ENCODE peak calls at places on chromosomes 3 and 15, in eight cellular contexts. One of them, this sample, is unnamed.

GRCh38 chr15:47788685-47789084 is 71.4 kb downstream of the SEMA6D start:
- DNase-seq in neural progenitor cell: no peak
- DNase-seq in HL-60: no peak
- DNase-seq in brain microvascular endothelial cell: no peak
- DNase-seq in IMR-90: no peak
- DNase-seq in psoas muscle: no peak
- DNase-seq in left ventricle myocardium inferior: no peak
- DNase-seq in heart left ventricle: no peak
- DNase-seq in this sample: no peak

GRCh38 chr15:58933311-58934113 is at the start of gene SLTM:
- DNase-seq in neural progenitor cell: peak
- DNase-seq in HL-60: peak
- DNase-seq in brain microvascular endothelial cell: peak
- DNase-seq in IMR-90: peak
- DNase-seq in psoas muscle: peak
- DNase-seq in left ventricle myocardium inferior: peak
- DNase-seq in heart left ventricle: peak
- DNase-seq in this sample: peak

GRCh38 chr3:128723477-128723876 is 2.5 kb upstream of the RAB7A start:
- DNase-seq in neural progenitor cell: no peak
- DNase-seq in HL-60: no peak
- DNase-seq in brain microvascular endothelial cell: no peak
- DNase-seq in IMR-90: no peak
- DNase-seq in psoas muscle: no peak
- DNase-seq in left ventricle myocardium inferior: no peak
- DNase-seq in heart left ventricle: no peak
- DNase-seq in this sample: no peak

GRCh38 chr3:51955893-51956770 is 951 bp downstream of the GPR62 start:
- DNase-seq in neural progenitor cell: peak
- DNase-seq in HL-60: peak
- DNase-seq in brain microvascular endothelial cell: no peak
- DNase-seq in IMR-90: no peak
- DNase-seq in psoas muscle: peak
- DNase-seq in left ventricle myocardium inferior: peak
- DNase-seq in heart left ventricle: peak
- DNase-seq in this sample: peak

GRCh38 chr15:42674472-42674871 is 62.5 kb downstream of the CDAN1 start:
- DNase-seq in neural progenitor cell: no peak
- DNase-seq in HL-60: no peak
- DNase-seq in brain microvascular endothelial cell: no peak
- DNase-seq in IMR-90: no peak
- DNase-seq in psoas muscle: no peak
- DNase-seq in left ventricle myocardium inferior: no peak
- DNase-seq in heart left ventricle: no peak
- DNase-seq in this sample: no peak

GRCh38 chr3:99639579-99639978 is 1.2 kb downstream of the COL8A1 start:
- DNase-seq in neural progenitor cell: no peak
- DNase-seq in HL-60: no peak
- DNase-seq in brain microvascular endothelial cell: no peak
- DNase-seq in IMR-90: peak
- DNase-seq in psoas muscle: no peak
- DNase-seq in left ventricle myocardium inferior: no peak
- DNase-seq in heart left ventricle: no peak
- DNase-seq in this sample: no peak

GRCh38 chr3:139264375-139264774 is 79.4 kb upstream of the MRPS22 start:
- DNase-seq in neural progenitor cell: no peak
- DNase-seq in HL-60: no peak
- DNase-seq in brain microvascular endothelial cell: no peak
- DNase-seq in IMR-90: no peak
- DNase-seq in psoas muscle: no peak
- DNase-seq in left ventricle myocardium inferior: no peak
- DNase-seq in heart left ventricle: no peak
- DNase-seq in this sample: no peak

GRCh38 chr15:41493205-41493901 is at the start of gene ITPKA:
- DNase-seq in neural progenitor cell: peak
- DNase-seq in HL-60: peak
- DNase-seq in brain microvascular endothelial cell: peak
- DNase-seq in IMR-90: peak
- DNase-seq in psoas muscle: peak
- DNase-seq in left ventricle myocardium inferior: peak
- DNase-seq in heart left ventricle: peak
- DNase-seq in this sample: peak

GRCh38 chr15:90744759-90745402 is 27.7 kb downstream of the BLM start:
- DNase-seq in neural progenitor cell: no peak
- DNase-seq in HL-60: no peak
- DNase-seq in brain microvascular endothelial cell: no peak
- DNase-seq in IMR-90: no peak
- DNase-seq in psoas muscle: no peak
- DNase-seq in left ventricle myocardium inferior: no peak
- DNase-seq in heart left ventricle: no peak
- DNase-seq in this sample: no peak

GRCh38 chr3:117540583-117540982 is 831.0 kb downstream of the TUSC7 start:
- DNase-seq in neural progenitor cell: no peak
- DNase-seq in HL-60: no peak
- DNase-seq in brain microvascular endothelial cell: no peak
- DNase-seq in IMR-90: peak
- DNase-seq in psoas muscle: no peak
- DNase-seq in left ventricle myocardium inferior: no peak
- DNase-seq in heart left ventricle: no peak
- DNase-seq in this sample: no peak

GRCh38 chr3:116285781-116286180 is 159.5 kb downstream of the LSAMP start:
- DNase-seq in neural progenitor cell: peak
- DNase-seq in HL-60: no peak
- DNase-seq in brain microvascular endothelial cell: no peak
- DNase-seq in IMR-90: no peak
- DNase-seq in psoas muscle: no peak
- DNase-seq in left ventricle myocardium inferior: no peak
- DNase-seq in heart left ventricle: no peak
- DNase-seq in this sample: no peak

GRCh38 chr15:79403501-79403900 is 28.6 kb upstream of the MINAR1 start:
- DNase-seq in neural progenitor cell: no peak
- DNase-seq in HL-60: no peak
- DNase-seq in brain microvascular endothelial cell: no peak
- DNase-seq in IMR-90: peak
- DNase-seq in psoas muscle: no peak
- DNase-seq in left ventricle myocardium inferior: no peak
- DNase-seq in heart left ventricle: no peak
- DNase-seq in this sample: no peak

GRCh38 chr3:192921793-192922192 is 4.1 kb upstream of the MB21D2 start:
- DNase-seq in neural progenitor cell: no peak
- DNase-seq in HL-60: no peak
- DNase-seq in brain microvascular endothelial cell: no peak
- DNase-seq in IMR-90: no peak
- DNase-seq in psoas muscle: no peak
- DNase-seq in left ventricle myocardium inferior: no peak
- DNase-seq in heart left ventricle: no peak
- DNase-seq in this sample: no peak

GRCh38 chr3:150073513-150073912 is 102.8 kb upstream of the PFN2 start:
- DNase-seq in neural progenitor cell: no peak
- DNase-seq in HL-60: no peak
- DNase-seq in brain microvascular endothelial cell: no peak
- DNase-seq in IMR-90: no peak
- DNase-seq in psoas muscle: no peak
- DNase-seq in left ventricle myocardium inferior: no peak
- DNase-seq in heart left ventricle: no peak
- DNase-seq in this sample: no peak

GRCh38 chr3:9396301-9396631 is 1.1 kb upstream of the SETD5 start:
- DNase-seq in neural progenitor cell: peak
- DNase-seq in HL-60: peak
- DNase-seq in brain microvascular endothelial cell: peak
- DNase-seq in IMR-90: peak
- DNase-seq in psoas muscle: no peak
- DNase-seq in left ventricle myocardium inferior: no peak
- DNase-seq in heart left ventricle: no peak
- DNase-seq in this sample: peak

GRCh38 chr3:169218314-169218983 is 445.1 kb downstream of the MECOM start:
- DNase-seq in neural progenitor cell: peak
- DNase-seq in HL-60: no peak
- DNase-seq in brain microvascular endothelial cell: peak
- DNase-seq in IMR-90: peak
- DNase-seq in psoas muscle: no peak
- DNase-seq in left ventricle myocardium inferior: peak
- DNase-seq in heart left ventricle: no peak
- DNase-seq in this sample: peak

GRCh38 chr15:85407421-85408269 is 27.2 kb downstream of the AKAP13 start:
- DNase-seq in neural progenitor cell: no peak
- DNase-seq in HL-60: peak
- DNase-seq in brain microvascular endothelial cell: peak
- DNase-seq in IMR-90: peak
- DNase-seq in psoas muscle: no peak
- DNase-seq in left ventricle myocardium inferior: no peak
- DNase-seq in heart left ventricle: no peak
- DNase-seq in this sample: peak

GRCh38 chr15:72382146-72382545 is 6.3 kb upstream of the HEXA start:
- DNase-seq in neural progenitor cell: no peak
- DNase-seq in HL-60: no peak
- DNase-seq in brain microvascular endothelial cell: no peak
- DNase-seq in IMR-90: no peak
- DNase-seq in psoas muscle: no peak
- DNase-seq in left ventricle myocardium inferior: no peak
- DNase-seq in heart left ventricle: no peak
- DNase-seq in this sample: no peak
- TF ChIP-seq CTCF in neural progenitor cell: no peak
- TF ChIP-seq CTCF in HL-60: no peak
- TF ChIP-seq CTCF in brain microvascular endothelial cell: peak
- TF ChIP-seq CTCF in IMR-90: peak
- TF ChIP-seq CTCF in psoas muscle: no peak
- TF ChIP-seq CTCF in left ventricle myocardium inferior: no peak
- TF ChIP-seq CTCF in heart left ventricle: no peak
- TF ChIP-seq CTCF in this sample: no peak

DNA sequence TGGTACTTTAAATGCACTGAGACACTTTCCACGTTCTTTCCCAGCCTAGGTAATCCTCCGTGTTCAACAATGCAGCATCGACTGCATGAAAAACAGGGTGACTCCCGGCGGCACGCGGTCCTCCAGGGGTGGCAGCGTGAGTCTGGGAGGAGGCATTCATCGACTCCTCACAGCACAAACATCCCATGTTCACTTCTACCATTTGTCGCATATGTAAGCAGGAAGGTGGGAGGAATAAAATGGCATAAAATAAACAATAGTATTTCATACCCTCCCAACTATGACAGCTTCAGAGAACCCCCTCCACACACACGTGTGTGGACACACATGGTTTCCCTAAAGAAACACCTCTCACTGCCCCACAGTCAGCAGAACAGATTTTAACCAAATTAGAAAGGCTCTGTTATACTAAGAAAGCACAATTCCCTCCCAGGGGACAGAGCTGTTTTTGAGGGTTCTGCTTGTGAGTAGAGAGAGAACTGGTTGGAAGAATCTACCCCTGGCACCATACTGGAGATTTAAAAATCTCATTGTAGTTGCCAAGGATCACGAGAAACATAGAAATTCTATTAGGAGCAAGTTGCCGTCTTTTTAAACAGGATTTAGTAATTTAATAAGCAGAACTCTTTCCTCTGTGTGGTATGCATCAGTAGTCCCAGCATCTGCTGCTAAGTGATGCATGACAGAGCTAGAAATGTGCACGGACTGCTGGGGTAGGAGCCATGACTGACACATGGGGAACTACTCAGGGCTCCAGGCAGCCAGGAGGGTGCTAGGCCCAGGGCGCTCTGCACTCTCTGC is 6.0 kb downstream of the FAM43A start:
- DNase-seq in neural progenitor cell: no peak
- DNase-seq in HL-60: no peak
- DNase-seq in brain microvascular endothelial cell: peak
- DNase-seq in IMR-90: no peak
- DNase-seq in psoas muscle: no peak
- DNase-seq in left ventricle myocardium inferior: no peak
- DNase-seq in heart left ventricle: no peak
- DNase-seq in this sample: peak
- H3K4me3 ChIP-seq in neural progenitor cell: no peak
- H3K4me3 ChIP-seq in HL-60: no peak
- H3K4me3 ChIP-seq in brain microvascular endothelial cell: no peak
- H3K4me3 ChIP-seq in IMR-90: no peak
- H3K4me3 ChIP-seq in psoas muscle: no peak
- H3K4me3 ChIP-seq in left ventricle myocardium inferior: no peak
- H3K4me3 ChIP-seq in heart left ventricle: no peak
- H3K4me3 ChIP-seq in this sample: no peak

GRCh38 chr3:88180398-88180999 is 30.7 kb downstream of the C3orf38 start:
- DNase-seq in neural progenitor cell: peak
- DNase-seq in HL-60: peak
- DNase-seq in brain microvascular endothelial cell: peak
- DNase-seq in IMR-90: peak
- DNase-seq in psoas muscle: no peak
- DNase-seq in left ventricle myocardium inferior: no peak
- DNase-seq in heart left ventricle: no peak
- DNase-seq in this sample: no peak
- TF ChIP-seq CTCF in neural progenitor cell: peak
- TF ChIP-seq CTCF in HL-60: peak
- TF ChIP-seq CTCF in brain microvascular endothelial cell: peak
- TF ChIP-seq CTCF in IMR-90: peak
- TF ChIP-seq CTCF in psoas muscle: no peak
- TF ChIP-seq CTCF in left ventricle myocardium inferior: peak
- TF ChIP-seq CTCF in heart left ventricle: peak
- TF ChIP-seq CTCF in this sample: no peak

GRCh38 chr15:61101543-61101942 is 127.6 kb downstream of the RORA start:
- DNase-seq in neural progenitor cell: no peak
- DNase-seq in HL-60: no peak
- DNase-seq in brain microvascular endothelial cell: no peak
- DNase-seq in IMR-90: no peak
- DNase-seq in psoas muscle: no peak
- DNase-seq in left ventricle myocardium inferior: no peak
- DNase-seq in heart left ventricle: no peak
- DNase-seq in this sample: no peak

GRCh38 chr15:61106044-61106834 is 122.9 kb downstream of the RORA start:
- DNase-seq in neural progenitor cell: no peak
- DNase-seq in HL-60: no peak
- DNase-seq in brain microvascular endothelial cell: no peak
- DNase-seq in IMR-90: no peak
- DNase-seq in psoas muscle: no peak
- DNase-seq in left ventricle myocardium inferior: no peak
- DNase-seq in heart left ventricle: no peak
- DNase-seq in this sample: no peak

GRCh38 chr15:61103026-61103425 is 126.1 kb downstream of the RORA start:
- DNase-seq in neural progenitor cell: no peak
- DNase-seq in HL-60: no peak
- DNase-seq in brain microvascular endothelial cell: no peak
- DNase-seq in IMR-90: no peak
- DNase-seq in psoas muscle: no peak
- DNase-seq in left ventricle myocardium inferior: no peak
- DNase-seq in heart left ventricle: no peak
- DNase-seq in this sample: no peak

GRCh38 chr15:61102281-61102680 is 126.8 kb downstream of the RORA start:
- DNase-seq in neural progenitor cell: no peak
- DNase-seq in HL-60: no peak
- DNase-seq in brain microvascular endothelial cell: no peak
- DNase-seq in IMR-90: no peak
- DNase-seq in psoas muscle: no peak
- DNase-seq in left ventricle myocardium inferior: no peak
- DNase-seq in heart left ventricle: no peak
- DNase-seq in this sample: no peak

GRCh38 chr15:61106886-61107285 is 122.2 kb downstream of the RORA start:
- DNase-seq in neural progenitor cell: no peak
- DNase-seq in HL-60: no peak
- DNase-seq in brain microvascular endothelial cell: no peak
- DNase-seq in IMR-90: no peak
- DNase-seq in psoas muscle: no peak
- DNase-seq in left ventricle myocardium inferior: no peak
- DNase-seq in heart left ventricle: no peak
- DNase-seq in this sample: no peak
- H3K4me3 ChIP-seq in neural progenitor cell: no peak
- H3K4me3 ChIP-seq in HL-60: no peak
- H3K4me3 ChIP-seq in brain microvascular endothelial cell: no peak
- H3K4me3 ChIP-seq in IMR-90: no peak
- H3K4me3 ChIP-seq in psoas muscle: no peak
- H3K4me3 ChIP-seq in left ventricle myocardium inferior: no peak
- H3K4me3 ChIP-seq in heart left ventricle: no peak
- H3K4me3 ChIP-seq in this sample: no peak

GRCh38 chr15:56249080-56249479 is 5.4 kb upstream of the RFX7 start:
- DNase-seq in neural progenitor cell: peak
- DNase-seq in HL-60: peak
- DNase-seq in brain microvascular endothelial cell: peak
- DNase-seq in IMR-90: peak
- DNase-seq in psoas muscle: no peak
- DNase-seq in left ventricle myocardium inferior: no peak
- DNase-seq in heart left ventricle: no peak
- DNase-seq in this sample: no peak
- TF ChIP-seq CTCF in neural progenitor cell: peak
- TF ChIP-seq CTCF in HL-60: no peak
- TF ChIP-seq CTCF in brain microvascular endothelial cell: peak
- TF ChIP-seq CTCF in IMR-90: peak
- TF ChIP-seq CTCF in psoas muscle: no peak
- TF ChIP-seq CTCF in left ventricle myocardium inferior: no peak
- TF ChIP-seq CTCF in heart left ventricle: peak
- TF ChIP-seq CTCF in this sample: no peak

This sample was measured in thyroid gland.